ENCODE peak calls at places on chromosomes 11 and 22, in five cellular contexts. N, Z, Y, F and X are unnamed samples.

GRCh38 chr11:87966744-87967143 is 208.5 kb downstream of the RAB38 start:
- DNase-seq in N (no peak), Z (no peak), Y (peak; percentile 38), F (no peak), X (no peak)

GRCh38 chr11:14499178-14499559 is 442 bp downstream of the COPB1 start:
- DNase-seq in N (no peak), Z (no peak), Y (peak; percentile 14), F (peak; percentile 6), X (no peak)

GRCh38 chr11:9363954-9364912 is 20.2 kb upstream of the IPO7 start:
- DNase-seq in N (peak; percentile 97), Z (peak; percentile 87), Y (peak; percentile 97), F (peak; percentile 98), X (peak; percentile 95)

GRCh38 chr11:15923169-15923568 is 433.2 kb downstream of the SOX6 start:
- DNase-seq in N (no peak), Z (no peak), Y (no peak), F (no peak), X (no peak)

GRCh38 chr11:114062272-114062671 is 2.8 kb downstream of the ZBTB16 start:
- DNase-seq in N (no peak), Z (no peak), Y (no peak), F (no peak), X (no peak)

GRCh38 chr22:39959640-39960447 is at the start of gene TMA7B:
- DNase-seq in N (no peak), Z (no peak), Y (peak; percentile 65), F (peak; percentile 69), X (peak; percentile 33)

GRCh38 chr11:119496997-119497396 is 74.0 kb upstream of the THY1 start:
- DNase-seq in N (no peak), Z (no peak), Y (no peak), F (no peak), X (no peak)

GRCh38 chr11:58813693-58814092 is 30.8 kb downstream of the GLYATL2 start:
- DNase-seq in N (no peak), Z (no peak), Y (no peak), F (peak; percentile 12), X (no peak)

GRCh38 chr22:22730655-22731373 is 86.4 kb downstream of the GGTLC2 start:
- DNase-seq in N (peak; percentile 55), Z (no peak), Y (no peak), F (no peak), X (no peak)

GRCh38 chr22:33789690-33790253 is 130.5 kb downstream of the LARGE1 start:
- DNase-seq in N (no peak), Z (no peak), Y (no peak), F (no peak), X (no peak)

GRCh38 chr11:35403765-35404396 is 15.5 kb downstream of the SLC1A2 start:
- DNase-seq in N (no peak), Z (no peak), Y (no peak), F (no peak), X (no peak)

GRCh38 chr11:70471254-70471653 is 72.9 kb downstream of the CTTN start:
- DNase-seq in N (no peak), Z (no peak), Y (peak; percentile 47), F (no peak), X (peak; percentile 18)

GRCh38 chr11:124799384-124800225 is 601 bp downstream of the MSANTD2 start:
- DNase-seq in N (no peak), Z (no peak), Y (no peak), F (peak; percentile 31), X (no peak)

GRCh38 chr22:41048791-41049717 is 43.3 kb upstream of the EP300 start:
- DNase-seq in N (peak; percentile 93), Z (peak; percentile 23), Y (peak; percentile 76), F (peak; percentile 68), X (peak; percentile 77)

GRCh38 chr11:108221981-108222685 is at the start of gene NPAT:
- DNase-seq in N (no peak), Z (no peak), Y (no peak), F (peak; percentile 2), X (no peak)

GRCh38 chr22:46076651-46077339 is 73.5 kb upstream of the PPARA start:
- DNase-seq in N (no peak), Z (no peak), Y (peak; percentile 59), F (no peak), X (peak; percentile 85)

GRCh38 chr11:5639953-5640352 is 15.2 kb downstream of the TRIM34 start:
- DNase-seq in N (no peak), Z (no peak), Y (no peak), F (no peak), X (no peak)
- H3K4me3 ChIP-seq in N (no peak overlapping the region), Z (no peak overlapping the region), Y (no peak overlapping the region), F (no peak overlapping the region), X (no peak overlapping the region)

DNA sequence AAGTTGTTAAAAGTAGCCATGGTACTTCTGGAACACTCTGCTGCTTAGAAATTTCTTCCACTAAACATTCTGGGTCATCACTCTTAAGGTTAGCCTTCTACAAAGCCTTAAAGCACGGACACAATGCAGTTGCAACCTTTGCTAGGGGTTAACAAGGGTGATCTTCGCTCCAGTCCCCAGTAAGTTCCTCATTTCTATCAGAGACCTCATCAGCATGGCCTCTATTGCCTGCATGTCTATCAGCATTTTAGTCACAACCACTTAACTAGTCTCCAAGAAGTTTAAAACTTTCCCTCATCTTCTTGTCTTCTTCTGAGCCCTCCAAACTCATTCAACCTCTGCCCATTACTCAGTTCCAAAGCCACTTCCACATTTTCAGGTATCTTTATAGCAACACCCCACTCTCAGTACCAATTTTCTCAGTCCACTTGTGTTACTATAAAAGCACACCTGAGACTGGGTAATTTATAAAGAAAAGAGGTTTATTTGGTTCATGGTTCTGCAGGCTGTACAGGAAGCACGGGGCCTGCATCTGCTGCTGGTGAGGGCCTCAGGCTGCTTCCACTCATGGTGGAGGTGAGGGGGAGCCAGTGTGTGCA is 48.7 kb upstream of the TH start:
- DNase-seq in N (peak; percentile 42), Z (no peak), Y (no peak), F (no peak), X (no peak)
- H3K4me3 ChIP-seq in N (no peak overlapping the region), Z (no peak overlapping the region), Y (no peak overlapping the region), F (no peak overlapping the region), X (no peak overlapping the region)

GRCh38 chr11:75429902-75430691 is 2.9 kb downstream of the KLHL35 start:
- DNase-seq in N (no peak), Z (peak; percentile 9), Y (peak; percentile 70), F (peak; percentile 54), X (peak; percentile 60)
- H3K4me3 ChIP-seq in N (peak overlapping the region; percentile 47), Z (peak overlapping the region; percentile 26), Y (peak overlapping the region; percentile 25), F (peak overlapping the region; percentile 14), X (peak overlapping the region; percentile 48)

GRCh38 chr11:122784325-122785155 is 53.8 kb upstream of the CRTAM start:
- DNase-seq in N (no peak), Z (peak; percentile 70), Y (peak; percentile 93), F (peak; percentile 93), X (peak; percentile 93)
- H3K4me3 ChIP-seq in N (no peak overlapping the region), Z (no peak overlapping the region), Y (no peak overlapping the region), F (no peak overlapping the region), X (no peak overlapping the region)

DNA sequence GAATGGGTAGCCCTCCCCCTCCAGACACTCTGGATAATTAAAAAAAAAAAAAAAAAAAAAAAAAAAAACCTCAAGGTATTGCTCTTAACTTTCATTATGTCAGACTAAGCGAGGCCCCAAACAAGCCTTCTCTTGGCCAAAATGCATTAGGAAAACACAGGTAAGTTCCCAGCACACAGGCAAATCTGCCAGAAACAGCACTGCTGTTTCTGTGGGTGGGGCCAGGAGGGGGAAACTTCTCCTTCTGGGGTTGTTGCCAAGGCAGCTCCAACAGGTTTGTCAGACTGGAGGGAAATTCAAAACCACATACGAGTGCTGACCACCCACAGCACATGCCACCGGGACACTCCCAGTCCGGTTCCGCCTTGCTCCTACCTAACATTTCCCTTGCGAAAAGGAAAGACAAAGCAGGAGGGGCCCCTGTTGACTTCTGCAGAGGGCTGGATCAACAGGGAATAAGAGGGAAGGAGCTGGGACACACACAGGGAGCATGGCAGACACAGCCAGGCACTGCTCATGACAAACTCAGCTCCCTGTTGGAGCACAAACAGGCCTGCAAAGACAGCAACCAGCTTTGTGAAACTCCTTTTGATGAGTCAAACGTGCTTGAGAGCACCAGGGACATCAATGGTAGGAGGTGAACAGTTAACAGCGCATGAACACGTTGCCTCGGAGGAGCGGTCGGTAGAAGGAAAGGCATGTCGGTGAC is 55.0 kb downstream of the MYH9 start:
- DNase-seq in N (no peak), Z (no peak), Y (peak; percentile 73), F (peak; percentile 79), X (peak; percentile 45)
- H3K4me3 ChIP-seq in N (no peak overlapping the region), Z (no peak overlapping the region), Y (no peak overlapping the region), F (no peak overlapping the region), X (no peak overlapping the region)

GRCh38 chr22:44495629-44496028 is 2.4 kb downstream of the RTL6 start:
- DNase-seq in N (no peak), Z (no peak), Y (no peak), F (no peak), X (no peak)

GRCh38 chr22:44496305-44496704 is 1.7 kb downstream of the RTL6 start:
- DNase-seq in N (peak; percentile 68), Z (no peak), Y (no peak), F (no peak), X (no peak)

GRCh38 chr22:44497904-44498242 is at the start of gene RTL6:
- DNase-seq in N (no peak), Z (no peak), Y (no peak), F (no peak), X (no peak)

GRCh38 chr22:44496844-44497217 is 1.2 kb downstream of the RTL6 start:
- DNase-seq in N (peak; percentile 91), Z (no peak), Y (no peak), F (no peak), X (no peak)

GRCh38 chr22:44497218-44497903 is 672 bp downstream of the RTL6 start:
- DNase-seq in N (peak; percentile 81), Z (no peak), Y (peak; percentile 26), F (peak; percentile 29), X (no peak)
- H3K4me3 ChIP-seq in N (peak overlapping the region; percentile 95), Z (peak overlapping the region; percentile 57), Y (peak overlapping the region; percentile 68), F (peak overlapping the region; percentile 67), X (peak overlapping the region; percentile 75)

GRCh38 chr11:73034777-73035176 is 107.3 kb downstream of the FCHSD2 start:
- DNase-seq in N (no peak), Z (no peak), Y (no peak), F (no peak), X (no peak)
- H3K4me3 ChIP-seq in N (no peak overlapping the region), Z (no peak overlapping the region), Y (no peak overlapping the region), F (no peak overlapping the region), X (no peak overlapping the region)